ENCODE peak calls at places on chromosomes 7 and 10, in six cellular contexts. V, R, G, D, F and Z are unnamed samples.

GRCh38 chr7:95056107-95056689 is 148.8 kb downstream of the PPP1R9A start:
- DNase-seq in F (no peak), R (no peak), G (no peak), D (no peak), V (no peak), Z (no peak)

GRCh38 chr7:75815381-75816046 is 1.9 kb upstream of the CCL24 start:
- DNase-seq in F (no peak), G (no peak), R (no peak), V (no peak), D (no peak), Z (no peak)

GRCh38 chr7:82755705-82756551 is 312.4 kb upstream of the CACNA2D1 start:
- DNase-seq in F (no peak), R (no peak), G (peak), D (no peak), V (no peak), Z (no peak)

GRCh38 chr7:43096875-43097274 is 15.6 kb upstream of the HECW1 start:
- DNase-seq in D (no peak), F (no peak), R (no peak), G (no peak), V (no peak), Z (no peak)

GRCh38 chr10:80473692-80474596 is 19.8 kb downstream of the TSPAN14 start:
- DNase-seq in R (no peak), V (no peak), G (no peak), F (no peak), D (no peak), Z (no peak)

GRCh38 chr10:43395571-43396060 is 13.4 kb downstream of the HNRNPF start:
- DNase-seq in V (no peak), G (no peak), R (no peak), F (no peak), D (no peak), Z (peak)

GRCh38 chr10:51950996-51951392 is 251.6 kb upstream of the CSTF2T start:
- DNase-seq in V (no peak), D (no peak), G (no peak), R (no peak), F (no peak), Z (no peak)

GRCh38 chr7:32033006-32033405 is 37.2 kb downstream of the PDE1C start:
- DNase-seq in F (no peak), D (no peak), V (no peak), G (no peak), R (no peak), Z (no peak)

GRCh38 chr7:958221-959200 is 4.0 kb upstream of the ADAP1 start:
- DNase-seq in F (no peak), G (no peak), D (no peak), R (no peak), V (no peak), Z (peak)

GRCh38 chr10:127913368-127913759 is 6.5 kb downstream of the PTPRE start:
- DNase-seq in F (no peak), D (no peak), R (no peak), V (no peak), G (no peak), Z (no peak)

GRCh38 chr7:149310990-149311573 is 49.1 kb downstream of the ZNF783 start:
- DNase-seq in F (no peak), D (no peak), G (no peak), V (no peak), R (no peak), Z (no peak)

GRCh38 chr7:128830231-128831177 is at the start of gene FLNC:
- DNase-seq in V (no peak), R (no peak), D (peak), F (peak), G (peak), Z (peak)

GRCh38 chr10:129108994-129109393 is 358.0 kb upstream of the MGMT start:
- DNase-seq in R (no peak), V (no peak), F (no peak), G (no peak), D (no peak), Z (no peak)

GRCh38 chr7:133478591-133479135 is 225.8 kb downstream of the EXOC4 start:
- DNase-seq in D (no peak), R (no peak), G (no peak), V (no peak), F (no peak), Z (no peak)

GRCh38 chr10:124059552-124059951 is 33.8 kb downstream of the CHST15 start:
- DNase-seq in V (no peak), R (no peak), D (no peak), G (no peak), F (no peak), Z (peak)

GRCh38 chr10:102431452-102432124 is 786 bp downstream of the CUEDC2 start:
- DNase-seq in R (no peak), F (no peak), V (no peak), G (peak), D (no peak), Z (no peak)

GRCh38 chr10:130635528-130635927 is 499.3 kb downstream of the GLRX3 start:
- DNase-seq in F (no peak), G (no peak), V (no peak), D (no peak), R (no peak), Z (no peak)

GRCh38 chr7:94575646-94576045 is 66.0 kb downstream of the CASD1 start:
- DNase-seq in D (no peak), G (no peak), R (no peak), V (no peak), F (no peak), Z (no peak)

GRCh38 chr7:27235387-27236052 is 7.1 kb upstream of the EVX1 start:
- DNase-seq in D (peak), R (no peak), F (no peak), V (no peak), G (no peak), Z (no peak)

GRCh38 chr10:78844956-78845355 is 223.8 kb upstream of the ZMIZ1 start:
- DNase-seq in V (no peak), G (no peak), D (no peak), F (no peak), R (no peak), Z (no peak)

GRCh38 chr10:44352316-44353127 is 32.4 kb downstream of the CXCL12 start:
- DNase-seq in G (peak), D (peak), F (no peak), V (no peak), R (no peak), Z (no peak)

GRCh38 chr7:1596181-1597043 is 26.6 kb upstream of the PSMG3 start:
- DNase-seq in F (no peak), R (no peak), V (no peak), G (no peak), D (no peak), Z (no peak)

GRCh38 chr10:33133557-33133956 is 175.5 kb upstream of the ITGB1 start:
- DNase-seq in F (no peak), R (no peak), V (no peak), D (no peak), G (no peak), Z (no peak)

GRCh38 chr10:110067960-110068770 is 60.4 kb downstream of the ADD3 start:
- DNase-seq in V (peak), G (no peak), F (no peak), D (no peak), R (peak), Z (no peak)

GRCh38 chr10:32854435-32854834 is 103.6 kb downstream of the ITGB1 start:
- DNase-seq in F (no peak), G (no peak), D (no peak), V (no peak), R (no peak), Z (no peak)

GRCh38 chr10:77187376-77187999 is 450.1 kb downstream of the KCNMA1 start:
- DNase-seq in V (no peak), G (no peak), R (no peak), F (no peak), D (no peak), Z (no peak)

GRCh38 chr10:122301055-122301810 is 30.1 kb downstream of the BTBD16 start:
- DNase-seq in V (no peak), D (no peak), R (no peak), G (peak), F (no peak), Z (peak)

GRCh38 chr10:97332586-97333350 is 1.8 kb downstream of the FRAT2 start:
- DNase-seq in R (peak), D (peak), G (peak), V (no peak), F (no peak), Z (no peak)

GRCh38 chr10:121753726-121754476 is 155.7 kb upstream of the FGFR2 start:
- DNase-seq in R (no peak), V (no peak), D (peak), F (no peak), G (peak), Z (no peak)

GRCh38 chr10:29482591-29483421 is 152.0 kb downstream of the SVIL start:
- DNase-seq in V (no peak), F (no peak), R (no peak), G (peak), D (peak), Z (no peak)

GRCh38 chr7:36994456-36995112 is 270.3 kb upstream of the AOAH start:
- DNase-seq in D (no peak), V (no peak), F (no peak), G (no peak), R (no peak), Z (no peak)

GRCh38 chr7:155007947-155008346 is 5.0 kb upstream of the PAXIP1 start:
- DNase-seq in R (no peak), F (peak), G (no peak), V (no peak), D (no peak), Z (no peak)

GRCh38 chr7:50660040-50660829 is 95.0 kb upstream of the DDC start:
- DNase-seq in F (peak), D (no peak), G (no peak), R (peak), V (peak), Z (no peak)

GRCh38 chr7:74656421-74656910 is 1.1 kb upstream of the GTF2I start:
- DNase-seq in V (peak), G (peak), F (no peak), D (no peak), R (peak), Z (peak)

GRCh38 chr10:24360286-24361127 is 151.6 kb downstream of the KIAA1217 start:
- DNase-seq in D (peak), G (peak), V (no peak), F (no peak), R (peak), Z (no peak)

GRCh38 chr7:151173386-151174245 is 6.1 kb upstream of the GBX1 start:
- DNase-seq in D (no peak), V (no peak), G (no peak), R (no peak), F (no peak), Z (no peak)

GRCh38 chr10:62166331-62167154 is 102.1 kb downstream of the RTKN2 start:
- DNase-seq in D (no peak), F (peak), R (no peak), V (no peak), G (peak), Z (no peak)

GRCh38 chr10:7788640-7789335 is 811 bp downstream of the ATP5F1C start:
- DNase-seq in G (peak), D (no peak), R (peak), F (no peak), V (no peak), Z (no peak)

GRCh38 chr7:74501298-74501697 is 47.6 kb downstream of the GTF2IRD1 start:
- DNase-seq in F (no peak), G (no peak), D (no peak), R (peak), V (no peak), Z (no peak)